ENCODE peak calls at places on chromosomes 13 and 19, in eight cellular contexts. T is bronchial epithelial cell, Y is mucosa of descending colon, L is GM20000, P is left ventricle myocardium inferior, W is substantia nigra, H is Calu3, B is Kasumi-1. C is an unnamed sample.

GRCh38 chr13:44452418-44452817 is 78.8 kb downstream of the SERP2 start:
- DNase-seq in T (no peak), Y (no peak), H (no peak), L (no peak), P (no peak), B (no peak), W (no peak), C (no peak)

GRCh38 chr13:94494021-94494420 is 14.5 kb upstream of the DCT start:
- DNase-seq in Y (no peak), P (no peak), H (no peak), L (no peak), B (no peak), W (no peak), T (no peak), C (no peak)

GRCh38 chr13:78875792-78876580 is 217.0 kb upstream of the OBI1 start:
- DNase-seq in P (no peak), B (no peak), H (peak; percentile 11), L (no peak), Y (peak; percentile 43), W (no peak), T (no peak), C (no peak)

GRCh38 chr13:65112123-65113075 is 2117.7 kb downstream of the PCDH9 start:
- DNase-seq in L (no peak), T (no peak), W (no peak), H (no peak), P (no peak), B (no peak), Y (no peak), C (no peak)

GRCh38 chr19:12720851-12721655 is 2.7 kb downstream of the TNPO2 start:
- DNase-seq in Y (no peak), L (peak; percentile 51), T (no peak), B (peak; percentile 30), P (no peak), W (peak; percentile 59), H (no peak), C (peak; percentile 7)

GRCh38 chr13:95494082-95494681 is 58.3 kb upstream of the CLDN10 start:
- DNase-seq in L (peak; percentile 44), W (no peak), T (peak; percentile 83), H (peak; percentile 16), P (no peak), B (peak; percentile 76), Y (no peak), C (peak; percentile 71)

GRCh38 chr19:17035842-17036424 is 9.3 kb upstream of the CPAMD8 start:
- DNase-seq in P (peak; percentile 33), W (no peak), T (no peak), L (no peak), H (no peak), Y (no peak), B (peak; percentile 57), C (no peak)

GRCh38 chr19:3658823-3659745 is 32.5 kb upstream of the CACTIN start:
- DNase-seq in H (no peak), W (no peak), T (no peak), B (no peak), P (no peak), Y (no peak), L (no peak), C (no peak)

GRCh38 chr13:44368062-44368591 is 5.5 kb upstream of the SERP2 start:
- DNase-seq in P (no peak), T (no peak), Y (no peak), B (no peak), H (no peak), L (no peak), W (no peak), C (no peak)

GRCh38 chr13:66312312-66313087 is 917.6 kb downstream of the PCDH9 start:
- DNase-seq in B (no peak), Y (no peak), W (no peak), T (no peak), P (no peak), L (no peak), H (no peak), C (peak; percentile 56)

GRCh38 chr13:90846956-90847355 is 500.5 kb upstream of the MIR17HG start:
- DNase-seq in P (no peak), T (no peak), B (no peak), W (no peak), H (no peak), Y (no peak), L (no peak), C (no peak)

GRCh38 chr13:84574851-84575250 is 692.6 kb upstream of the SLITRK1 start:
- DNase-seq in T (peak; percentile 28), Y (no peak), L (no peak), W (no peak), H (no peak), P (no peak), B (peak; percentile 31), C (peak; percentile 5)

C was measured in kidney tubule cell.